ENCODE peak calls at places on chromosome 21, in ten cellular contexts. P, M, G, N, W, D, V, Z, Y and I are unnamed samples.

GRCh38 chr21:41671212-41671762 is 95.6 kb downstream of the RIPK4 start:
- DNase-seq in P (no peak), M (no peak), G (no peak), N (no peak), W (no peak), D (no peak), V (no peak), Z (no peak), Y (no peak), I (no peak)

GRCh38 chr21:19941626-19942025 is 1056.6 kb upstream of the NCAM2 start:
- DNase-seq in P (no peak), M (no peak), G (no peak), N (no peak), W (no peak), D (no peak), V (no peak), Z (no peak), Y (no peak), I (no peak)

GRCh38 chr21:41564871-41565281 is 56.9 kb upstream of the TMPRSS2 start:
- DNase-seq in P (peak; percentile 71), M (peak; percentile 51), G (no peak), N (peak; percentile 93), W (no peak), D (no peak), V (peak; percentile 67), Z (peak; percentile 81), Y (no peak), I (no peak)

GRCh38 chr21:14114251-14114650 is 96.5 kb downstream of the LIPI start:
- DNase-seq in P (no peak), M (no peak), G (no peak), N (no peak), W (no peak), D (no peak), V (no peak), Z (no peak), Y (no peak), I (no peak)

GRCh38 chr21:45877821-45878469 is 103.6 kb upstream of the COL6A1 start:
- DNase-seq in P (no peak), M (no peak), G (no peak), N (peak; percentile 31), W (no peak), D (no peak), V (no peak), Z (peak; percentile 30), Y (no peak), I (no peak)

GRCh38 chr21:38664315-38664714 is 141.4 kb upstream of the ETS2 start:
- DNase-seq in P (no peak), M (no peak), G (no peak), N (no peak), W (no peak), D (no peak), V (no peak), Z (no peak), Y (no peak), I (no peak)

GRCh38 chr21:14947613-14948160 is 117.1 kb downstream of the NRIP1 start:
- DNase-seq in P (no peak), M (no peak), G (no peak), N (no peak), W (no peak), D (no peak), V (no peak), Z (no peak), Y (no peak), I (no peak)

GRCh38 chr21:45823100-45823681 is 158.4 kb upstream of the COL6A1 start:
- DNase-seq in P (no peak), M (no peak), G (no peak), N (no peak), W (no peak), D (no peak), V (no peak), Z (no peak), Y (no peak), I (no peak)

GRCh38 chr21:42038826-42039425 is 28.8 kb upstream of the ZBTB21 start:
- DNase-seq in P (no peak), M (no peak), G (no peak), N (peak; percentile 88), W (no peak), D (no peak), V (peak; percentile 38), Z (peak; percentile 17), Y (no peak), I (no peak)

GRCh38 chr21:37300114-37300746 is 33.1 kb upstream of the VPS26C start:
- DNase-seq in P (no peak), M (no peak), G (no peak), N (no peak), W (no peak), D (no peak), V (no peak), Z (no peak), Y (no peak), I (no peak)

GRCh38 chr21:42079939-42080787 is 9.0 kb downstream of the UMODL1 start:
- DNase-seq in P (no peak), M (no peak), G (no peak), N (peak; percentile 64), W (peak; percentile 54), D (no peak), V (no peak), Z (peak; percentile 21), Y (no peak), I (no peak)

GRCh38 chr21:17548262-17548661 is 35.4 kb downstream of the CXADR start:
- DNase-seq in P (no peak), M (no peak), G (no peak), N (peak; percentile 45), W (no peak), D (no peak), V (no peak), Z (peak; percentile 7), Y (no peak), I (no peak)

GRCh38 chr21:39885119-39885848 is 18.0 kb downstream of the PCP4 start:
- DNase-seq in P (no peak), M (no peak), G (no peak), N (no peak), W (peak; percentile 59), D (peak; percentile 94), V (no peak), Z (no peak), Y (no peak), I (no peak)

GRCh38 chr21:36661511-36662309 is 37.2 kb upstream of the SIM2 start:
- DNase-seq in P (no peak), M (no peak), G (no peak), N (peak; percentile 39), W (no peak), D (peak; percentile 16), V (no peak), Z (peak; percentile 44), Y (no peak), I (no peak)

GRCh38 chr21:46394819-46395152 is 63.9 kb upstream of the DIP2A start:
- DNase-seq in P (no peak), M (no peak), G (no peak), N (no peak), W (no peak), D (no peak), V (no peak), Z (no peak), Y (no peak), I (no peak)

GRCh38 chr21:17726047-17726446 is 93.1 kb downstream of the C21orf91 start:
- DNase-seq in P (no peak), M (no peak), G (no peak), N (peak; percentile 2), W (no peak), D (no peak), V (no peak), Z (no peak), Y (no peak), I (no peak)

GRCh38 chr21:43343992-43344886 is 82.7 kb downstream of the SIK1 start:
- DNase-seq in P (no peak), M (peak; percentile 81), G (no peak), N (no peak), W (no peak), D (peak; percentile 30), V (no peak), Z (no peak), Y (no peak), I (no peak)

GRCh38 chr21:39645331-39645730 is 32.6 kb downstream of the B3GALT5 start:
- DNase-seq in P (peak; percentile 6), M (no peak), G (no peak), N (no peak), W (no peak), D (no peak), V (no peak), Z (no peak), Y (no peak), I (no peak)

DNA sequence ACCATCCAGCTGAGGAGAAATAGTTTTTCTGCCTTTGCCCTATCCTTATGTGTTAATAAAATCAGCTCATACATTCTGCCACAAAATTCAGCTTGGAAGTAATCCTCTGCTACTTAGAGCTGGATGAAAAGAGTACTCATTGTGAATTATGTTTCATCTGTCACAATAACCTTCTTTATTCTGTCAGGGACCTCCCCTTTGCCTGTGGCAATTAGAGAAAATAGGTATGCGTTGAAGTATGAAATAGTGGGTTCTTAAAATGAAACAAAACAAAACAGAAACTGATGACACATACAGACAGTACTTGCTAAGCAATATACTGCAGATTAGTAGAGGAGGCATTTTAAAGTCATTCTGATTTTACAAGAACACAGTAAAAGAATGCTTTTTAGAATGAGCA is 578.5 kb downstream of the USP25 start:
- DNase-seq in P (peak; percentile 80), M (no peak), G (no peak), N (peak; percentile 64), W (no peak), D (no peak), V (no peak), Z (peak; percentile 28), Y (no peak), I (no peak)
- H3K4me3 ChIP-seq in P (peak overlapping the region; percentile 33), M (no peak overlapping the region), G (peak overlapping the region; percentile 51), N (peak overlapping the region; percentile 41), W (peak overlapping the region; percentile 58), D (no peak overlapping the region), V (peak overlapping the region; percentile 26), Z (no peak overlapping the region), Y (no peak overlapping the region), I (no peak overlapping the region)

GRCh38 chr21:16070207-16070651 is 340.4 kb downstream of the USP25 start:
- DNase-seq in P (no peak), M (no peak), G (no peak), N (peak; percentile 48), W (peak; percentile 56), D (no peak), V (no peak), Z (no peak), Y (no peak), I (no peak)
- H3K4me3 ChIP-seq in P (no peak overlapping the region), M (no peak overlapping the region), G (no peak overlapping the region), N (peak overlapping the region; percentile 50), W (peak overlapping the region; percentile 72), D (no peak overlapping the region), V (peak overlapping the region; percentile 47), Z (no peak overlapping the region), Y (no peak overlapping the region), I (no peak overlapping the region)

GRCh38 chr21:35116777-35117176 is 67.7 kb upstream of the RUNX1 start:
- DNase-seq in P (no peak), M (no peak), G (no peak), N (no peak), W (no peak), D (no peak), V (no peak), Z (no peak), Y (no peak), I (no peak)
- H3K4me3 ChIP-seq in P (no peak overlapping the region), M (no peak overlapping the region), G (no peak overlapping the region), N (no peak overlapping the region), W (no peak overlapping the region), D (no peak overlapping the region), V (no peak overlapping the region), Z (no peak overlapping the region), Y (no peak overlapping the region), I (no peak overlapping the region)

DNA sequence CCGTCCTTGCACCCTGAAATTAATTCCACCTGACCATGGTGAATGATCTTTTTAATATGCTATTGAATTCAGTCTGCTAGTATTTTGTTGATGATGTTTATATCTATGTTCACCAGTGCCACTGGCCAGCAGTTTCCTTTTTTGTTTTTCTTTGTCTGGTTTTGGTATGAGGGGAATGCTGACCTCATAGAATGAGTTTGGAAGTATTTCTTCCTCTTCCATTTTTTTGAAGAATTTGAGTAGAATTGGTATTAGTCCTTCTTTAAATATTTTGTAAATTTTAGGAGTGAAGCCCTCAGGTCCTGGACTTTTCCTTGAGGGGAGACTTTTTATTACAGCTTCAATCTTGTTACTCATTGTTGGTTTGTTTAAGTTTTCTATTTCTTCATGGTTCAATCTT is 231.6 kb downstream of the MRPL39 start:
- DNase-seq in P (no peak), M (no peak), G (no peak), N (peak; percentile 7), W (no peak), D (no peak), V (no peak), Z (peak; percentile 23), Y (no peak), I (no peak)
- H3K4me3 ChIP-seq in P (no peak overlapping the region), M (no peak overlapping the region), G (no peak overlapping the region), N (no peak overlapping the region), W (no peak overlapping the region), D (no peak overlapping the region), V (no peak overlapping the region), Z (no peak overlapping the region), Y (no peak overlapping the region), I (no peak overlapping the region)